ENCODE peak calls at places on chromosomes 3 and 15, in four cellular contexts. One of them, this sample, is unnamed. For H3K4me1, the result is how much of the 10 kb centered on the place peaks cover.

GRCh38 chr15:92500023-92500630 is 106.4 kb downstream of the ST8SIA2 start:
- DNase-seq in heart left ventricle: no peak
- DNase-seq in uterus: no peak
- DNase-seq in CD8-positive, alpha-beta memory T cell: no peak
- DNase-seq in this sample: no peak

GRCh38 chr15:93042211-93042610 is 46.8 kb downstream of the RGMA start:
- DNase-seq in uterus: no peak
- DNase-seq in heart left ventricle: no peak
- DNase-seq in CD8-positive, alpha-beta memory T cell: no peak
- DNase-seq in this sample: no peak

GRCh38 chr3:177470200-177470941 is 273.1 kb upstream of the TBL1XR1 start:
- DNase-seq in heart left ventricle: no peak
- DNase-seq in CD8-positive, alpha-beta memory T cell: no peak
- DNase-seq in uterus: no peak
- DNase-seq in this sample: no peak

GRCh38 chr15:100968043-100968966 is 49.1 kb downstream of the LRRK1 start:
- DNase-seq in CD8-positive, alpha-beta memory T cell: no peak
- DNase-seq in uterus: no peak
- DNase-seq in heart left ventricle: no peak
- DNase-seq in this sample: no peak

GRCh38 chr3:151168269-151169094 is 34.5 kb downstream of the GPR171 start:
- DNase-seq in CD8-positive, alpha-beta memory T cell: peak
- DNase-seq in uterus: peak
- DNase-seq in heart left ventricle: peak
- DNase-seq in this sample: peak

GRCh38 chr3:151501905-151502615 is 41.2 kb upstream of the IGSF10 start:
- DNase-seq in heart left ventricle: no peak
- DNase-seq in CD8-positive, alpha-beta memory T cell: no peak
- DNase-seq in uterus: no peak
- DNase-seq in this sample: no peak

GRCh38 chr3:89227218-89227617 is 119.8 kb downstream of the EPHA3 start:
- DNase-seq in heart left ventricle: no peak
- DNase-seq in uterus: no peak
- DNase-seq in CD8-positive, alpha-beta memory T cell: no peak
- DNase-seq in this sample: no peak

GRCh38 chr15:101478701-101479341 is 10.7 kb downstream of the PCSK6 start:
- DNase-seq in heart left ventricle: no peak
- DNase-seq in CD8-positive, alpha-beta memory T cell: no peak
- DNase-seq in uterus: no peak
- DNase-seq in this sample: no peak

GRCh38 chr3:153311531-153311930 is 149.5 kb downstream of the RAP2B start:
- DNase-seq in heart left ventricle: no peak
- DNase-seq in CD8-positive, alpha-beta memory T cell: no peak
- DNase-seq in uterus: no peak
- DNase-seq in this sample: no peak

GRCh38 chr15:95558916-95559315 is 771.6 kb upstream of the NR2F2 start:
- DNase-seq in CD8-positive, alpha-beta memory T cell: no peak
- DNase-seq in uterus: no peak
- DNase-seq in heart left ventricle: no peak
- DNase-seq in this sample: no peak

GRCh38 chr3:85801955-85802354 is 843.2 kb downstream of the CADM2 start:
- DNase-seq in heart left ventricle: no peak
- DNase-seq in CD8-positive, alpha-beta memory T cell: no peak
- DNase-seq in uterus: no peak
- DNase-seq in this sample: no peak

GRCh38 chr3:152120606-152121291 is 148.0 kb upstream of the MBNL1 start:
- DNase-seq in uterus: no peak
- DNase-seq in CD8-positive, alpha-beta memory T cell: no peak
- DNase-seq in heart left ventricle: no peak
- DNase-seq in this sample: no peak

GRCh38 chr3:181782306-181782924 is 70.7 kb downstream of the SOX2 start:
- DNase-seq in CD8-positive, alpha-beta memory T cell: no peak
- DNase-seq in heart left ventricle: no peak
- DNase-seq in uterus: no peak
- DNase-seq in this sample: no peak

GRCh38 chr3:187000711-187001151 is 70.4 kb downstream of the ST6GAL1 start:
- DNase-seq in heart left ventricle: no peak
- DNase-seq in uterus: no peak
- DNase-seq in CD8-positive, alpha-beta memory T cell: no peak
- DNase-seq in this sample: no peak

GRCh38 chr3:11482024-11482423 is 161.7 kb downstream of the VGLL4 start:
- DNase-seq in uterus: peak
- DNase-seq in heart left ventricle: peak
- DNase-seq in CD8-positive, alpha-beta memory T cell: no peak
- DNase-seq in this sample: peak

GRCh38 chr3:158785972-158786371 is 15.9 kb upstream of the MFSD1 start:
- DNase-seq in CD8-positive, alpha-beta memory T cell: no peak
- DNase-seq in uterus: no peak
- DNase-seq in heart left ventricle: no peak
- DNase-seq in this sample: no peak

GRCh38 chr3:142434503-142434902 is 13.3 kb downstream of the XRN1 start:
- DNase-seq in CD8-positive, alpha-beta memory T cell: no peak
- DNase-seq in uterus: no peak
- DNase-seq in heart left ventricle: no peak
- DNase-seq in this sample: no peak

GRCh38 chr15:58521293-58521991 is 89.7 kb downstream of the LIPC start:
- DNase-seq in uterus: peak
- DNase-seq in CD8-positive, alpha-beta memory T cell: no peak
- DNase-seq in heart left ventricle: peak
- DNase-seq in this sample: peak

GRCh38 chr15:71962537-71962936 is 152.2 kb downstream of the NR2E3 start:
- DNase-seq in CD8-positive, alpha-beta memory T cell: no peak
- DNase-seq in heart left ventricle: no peak
- DNase-seq in uterus: no peak
- DNase-seq in this sample: no peak

GRCh38 chr3:118548434-118548833 is 486.2 kb downstream of the IGSF11 start:
- DNase-seq in uterus: no peak
- DNase-seq in heart left ventricle: no peak
- DNase-seq in CD8-positive, alpha-beta memory T cell: no peak
- DNase-seq in this sample: no peak

GRCh38 chr15:67307156-67307555 is 52.6 kb downstream of the IQCH start:
- DNase-seq in uterus: no peak
- DNase-seq in CD8-positive, alpha-beta memory T cell: no peak
- DNase-seq in heart left ventricle: no peak
- DNase-seq in this sample: no peak

GRCh38 chr3:184635126-184635525 is 73.5 kb downstream of the EPHB3 start:
- DNase-seq in uterus: no peak
- DNase-seq in CD8-positive, alpha-beta memory T cell: no peak
- DNase-seq in heart left ventricle: peak
- DNase-seq in this sample: no peak

GRCh38 chr3:65153850-65154512 is 466.2 kb upstream of the ADAMTS9 start:
- DNase-seq in heart left ventricle: no peak
- DNase-seq in uterus: no peak
- DNase-seq in CD8-positive, alpha-beta memory T cell: no peak
- DNase-seq in this sample: no peak

GRCh38 chr3:55474213-55474632 is 12.9 kb downstream of the WNT5A start:
- DNase-seq in uterus: no peak
- DNase-seq in heart left ventricle: no peak
- DNase-seq in CD8-positive, alpha-beta memory T cell: no peak
- DNase-seq in this sample: no peak

GRCh38 chr3:186567072-186567921 is at the start of gene TBCCD1:
- DNase-seq in uterus: peak
- DNase-seq in CD8-positive, alpha-beta memory T cell: peak
- DNase-seq in heart left ventricle: peak
- DNase-seq in this sample: peak

GRCh38 chr3:120435621-120436020 is 15.2 kb downstream of the FSTL1 start:
- DNase-seq in uterus: no peak
- DNase-seq in CD8-positive, alpha-beta memory T cell: no peak
- DNase-seq in heart left ventricle: no peak
- DNase-seq in this sample: no peak

GRCh38 chr3:10515396-10515795 is 10.0 kb upstream of the ATP2B2 start:
- DNase-seq in CD8-positive, alpha-beta memory T cell: no peak
- DNase-seq in heart left ventricle: peak
- DNase-seq in uterus: no peak
- DNase-seq in this sample: no peak

GRCh38 chr3:134852893-134853351 is 57.9 kb downstream of the EPHB1 start:
- DNase-seq in uterus: no peak
- DNase-seq in CD8-positive, alpha-beta memory T cell: no peak
- DNase-seq in heart left ventricle: peak
- DNase-seq in this sample: no peak

GRCh38 chr3:56363720-56364119 is 104.5 kb downstream of the ERC2 start:
- DNase-seq in heart left ventricle: no peak
- DNase-seq in uterus: no peak
- DNase-seq in CD8-positive, alpha-beta memory T cell: no peak
- DNase-seq in this sample: no peak

GRCh38 chr3:81643721-81644120 is 117.7 kb downstream of the GBE1 start:
- DNase-seq in heart left ventricle: no peak
- DNase-seq in uterus: no peak
- DNase-seq in CD8-positive, alpha-beta memory T cell: no peak
- DNase-seq in this sample: no peak

GRCh38 chr15:51907136-51907862 is 64.3 kb downstream of the LEO1 start:
- DNase-seq in CD8-positive, alpha-beta memory T cell: no peak
- DNase-seq in heart left ventricle: no peak
- DNase-seq in uterus: no peak
- DNase-seq in this sample: no peak

GRCh38 chr3:31444220-31445142 is 88.2 kb upstream of the STT3B start:
- DNase-seq in CD8-positive, alpha-beta memory T cell: no peak
- DNase-seq in heart left ventricle: no peak
- DNase-seq in uterus: no peak
- DNase-seq in this sample: no peak

GRCh38 chr3:107600784-107601183 is 78.0 kb downstream of the BBX start:
- DNase-seq in CD8-positive, alpha-beta memory T cell: no peak
- DNase-seq in uterus: no peak
- DNase-seq in heart left ventricle: no peak
- DNase-seq in this sample: no peak

GRCh38 chr15:62087671-62088360 is 21.0 kb downstream of the C2CD4A start:
- DNase-seq in heart left ventricle: no peak
- DNase-seq in CD8-positive, alpha-beta memory T cell: no peak
- DNase-seq in uterus: no peak
- DNase-seq in this sample: no peak

GRCh38 chr3:15007681-15008141 is 57.4 kb downstream of the MRPS25 start:
- DNase-seq in CD8-positive, alpha-beta memory T cell: no peak
- DNase-seq in heart left ventricle: no peak
- DNase-seq in uterus: no peak
- DNase-seq in this sample: no peak

GRCh38 chr3:106678657-106679390 is 698.4 kb upstream of the CCDC54 start:
- DNase-seq in heart left ventricle: no peak
- DNase-seq in uterus: no peak
- DNase-seq in CD8-positive, alpha-beta memory T cell: no peak
- DNase-seq in this sample: no peak

GRCh38 chr15:84552896-84553295 is 47.9 kb upstream of the ZSCAN2 start:
- DNase-seq in heart left ventricle: no peak
- DNase-seq in CD8-positive, alpha-beta memory T cell: no peak
- DNase-seq in uterus: no peak
- DNase-seq in this sample: no peak

GRCh38 chr3:196639517-196640500 is at the start of gene NRROS:
- DNase-seq in CD8-positive, alpha-beta memory T cell: peak
- DNase-seq in uterus: peak
- DNase-seq in heart left ventricle: peak
- DNase-seq in this sample: peak

GRCh38 chr3:85710490-85710889 is 751.7 kb downstream of the CADM2 start:
- DNase-seq in heart left ventricle: no peak
- DNase-seq in uterus: no peak
- DNase-seq in CD8-positive, alpha-beta memory T cell: no peak
- DNase-seq in this sample: no peak

DNA sequence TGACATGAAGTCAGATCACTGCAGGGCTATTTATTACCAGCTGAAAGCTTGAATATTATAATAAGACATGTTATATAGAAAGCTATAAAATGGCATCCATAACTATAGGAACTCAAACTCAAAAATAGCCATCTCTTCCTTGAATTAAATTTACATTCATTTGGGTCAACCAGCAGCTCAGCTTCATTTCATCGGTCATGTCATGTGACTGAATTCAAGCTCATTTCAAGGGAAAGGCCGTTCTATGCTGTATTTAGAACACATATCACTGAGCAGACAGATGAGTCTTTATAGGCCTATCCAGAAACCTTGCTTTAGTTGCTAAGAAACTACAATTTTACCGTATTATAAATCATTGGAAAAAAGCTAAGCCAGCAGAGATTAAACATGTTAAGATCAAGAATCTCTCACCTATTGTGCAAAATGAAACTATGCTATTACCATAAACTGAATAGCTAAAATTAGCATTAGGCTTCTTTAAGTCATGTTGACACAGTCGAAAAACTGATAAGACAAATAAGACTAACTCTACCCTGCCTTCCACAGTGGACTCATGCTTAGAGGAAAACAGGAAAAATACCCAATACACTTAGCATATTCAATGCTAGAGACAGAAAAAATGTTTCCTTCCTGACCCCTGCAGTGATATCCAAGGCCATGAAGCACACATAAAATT is 2.3 kb downstream of the NPTN start:
- DNase-seq in uterus: no peak
- DNase-seq in CD8-positive, alpha-beta memory T cell: no peak
- DNase-seq in heart left ventricle: no peak
- DNase-seq in this sample: no peak
- H3K4me1 ChIP-seq in uterus: under half
- H3K4me1 ChIP-seq in CD8-positive, alpha-beta memory T cell: under half
- H3K4me1 ChIP-seq in heart left ventricle: under half
- H3K4me1 ChIP-seq in this sample: under half

GRCh38 chr3:71011565-71012287 is 571.8 kb downstream of the FOXP1 start:
- DNase-seq in heart left ventricle: no peak
- DNase-seq in uterus: no peak
- DNase-seq in CD8-positive, alpha-beta memory T cell: no peak
- DNase-seq in this sample: no peak
- H3K4me1 ChIP-seq in heart left ventricle: under half
- H3K4me1 ChIP-seq in uterus: under half
- H3K4me1 ChIP-seq in CD8-positive, alpha-beta memory T cell: half or more
- H3K4me1 ChIP-seq in this sample: under half

GRCh38 chr3:53168175-53168923 is 7.3 kb downstream of the PRKCD start:
- DNase-seq in heart left ventricle: peak
- DNase-seq in uterus: no peak
- DNase-seq in CD8-positive, alpha-beta memory T cell: no peak
- DNase-seq in this sample: no peak
- H3K4me1 ChIP-seq in heart left ventricle: under half
- H3K4me1 ChIP-seq in uterus: under half
- H3K4me1 ChIP-seq in CD8-positive, alpha-beta memory T cell: under half
- H3K4me1 ChIP-seq in this sample: under half

DNA sequence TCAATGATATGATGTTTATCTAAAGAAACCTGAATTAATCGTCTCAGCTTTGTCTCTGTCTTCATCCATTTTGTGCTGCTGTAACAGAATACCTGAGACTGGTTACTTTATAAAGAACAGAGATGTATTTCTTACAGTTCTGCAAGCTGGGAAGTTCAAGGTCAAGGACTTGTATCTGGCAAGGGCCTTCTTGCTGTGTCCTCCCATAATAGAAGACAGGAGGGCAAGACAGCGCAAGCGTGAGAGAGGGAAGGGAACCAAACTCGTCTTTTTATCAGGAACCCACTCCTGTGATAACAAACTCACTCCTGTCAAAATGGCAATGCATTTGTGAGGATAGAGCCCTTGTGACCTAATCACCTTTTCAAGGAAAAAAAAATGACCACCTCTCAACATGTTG is 131.5 kb downstream of the GHSR start:
- DNase-seq in uterus: no peak
- DNase-seq in heart left ventricle: no peak
- DNase-seq in CD8-positive, alpha-beta memory T cell: no peak
- DNase-seq in this sample: no peak
- H3K4me1 ChIP-seq in uterus: half or more
- H3K4me1 ChIP-seq in heart left ventricle: half or more
- H3K4me1 ChIP-seq in CD8-positive, alpha-beta memory T cell: under half
- H3K4me1 ChIP-seq in this sample: under half

GRCh38 chr3:58036287-58037032 is 28.2 kb downstream of the FLNB start:
- DNase-seq in heart left ventricle: no peak
- DNase-seq in uterus: no peak
- DNase-seq in CD8-positive, alpha-beta memory T cell: no peak
- DNase-seq in this sample: no peak
- H3K4me1 ChIP-seq in heart left ventricle: under half
- H3K4me1 ChIP-seq in uterus: under half
- H3K4me1 ChIP-seq in CD8-positive, alpha-beta memory T cell: under half
- H3K4me1 ChIP-seq in this sample: under half

GRCh38 chr3:124434176-124434575 is 296.1 kb upstream of the UMPS start:
- DNase-seq in heart left ventricle: no peak
- DNase-seq in uterus: no peak
- DNase-seq in CD8-positive, alpha-beta memory T cell: no peak
- DNase-seq in this sample: no peak
- H3K4me1 ChIP-seq in heart left ventricle: under half
- H3K4me1 ChIP-seq in uterus: under half
- H3K4me1 ChIP-seq in CD8-positive, alpha-beta memory T cell: under half
- H3K4me1 ChIP-seq in this sample: under half

This sample was measured in right cardiac atrium.